ENCODE peak calls at places on chromosome 5, in eight cellular contexts. One of them, this sample, is unnamed.

GRCh38 chr5:139738777-139739611 is 56.6 kb upstream of the PSD2 start:
- DNase-seq in upper lobe of right lung: no peak
- DNase-seq in OCI-M1: no peak
- DNase-seq in GM23248: no peak
- DNase-seq in mucosa of gallbladder: no peak
- DNase-seq in occipital lobe: no peak
- DNase-seq in MM.1S: no peak
- DNase-seq in sciatic nerve: no peak
- DNase-seq in this sample: no peak

GRCh38 chr5:116068028-116068632 is 16.7 kb upstream of the COMMD10 start:
- DNase-seq in upper lobe of right lung: no peak
- DNase-seq in OCI-M1: peak
- DNase-seq in GM23248: peak
- DNase-seq in mucosa of gallbladder: peak
- DNase-seq in occipital lobe: no peak
- DNase-seq in MM.1S: peak
- DNase-seq in sciatic nerve: no peak
- DNase-seq in this sample: peak

GRCh38 chr5:111159845-111160244 is 64.3 kb upstream of the CAMK4 start:
- DNase-seq in upper lobe of right lung: no peak
- DNase-seq in OCI-M1: no peak
- DNase-seq in GM23248: no peak
- DNase-seq in mucosa of gallbladder: no peak
- DNase-seq in occipital lobe: no peak
- DNase-seq in MM.1S: no peak
- DNase-seq in sciatic nerve: no peak
- DNase-seq in this sample: no peak

GRCh38 chr5:141757402-141757801 is 75.4 kb upstream of the ARAP3 start:
- DNase-seq in upper lobe of right lung: no peak
- DNase-seq in OCI-M1: no peak
- DNase-seq in GM23248: peak
- DNase-seq in mucosa of gallbladder: peak
- DNase-seq in occipital lobe: peak
- DNase-seq in MM.1S: no peak
- DNase-seq in sciatic nerve: no peak
- DNase-seq in this sample: peak

GRCh38 chr5:147869112-147869511 is 9.4 kb upstream of the SCGB3A2 start:
- DNase-seq in upper lobe of right lung: no peak
- DNase-seq in OCI-M1: no peak
- DNase-seq in GM23248: no peak
- DNase-seq in mucosa of gallbladder: no peak
- DNase-seq in occipital lobe: no peak
- DNase-seq in MM.1S: no peak
- DNase-seq in sciatic nerve: no peak
- DNase-seq in this sample: no peak

GRCh38 chr5:71932131-71932635 is 175.1 kb upstream of the MAP1B start:
- DNase-seq in upper lobe of right lung: no peak
- DNase-seq in OCI-M1: no peak
- DNase-seq in GM23248: peak
- DNase-seq in mucosa of gallbladder: peak
- DNase-seq in occipital lobe: no peak
- DNase-seq in MM.1S: no peak
- DNase-seq in sciatic nerve: no peak
- DNase-seq in this sample: peak

GRCh38 chr5:135466178-135467050 is 14.3 kb upstream of the TIFAB start:
- DNase-seq in upper lobe of right lung: peak
- DNase-seq in OCI-M1: peak
- DNase-seq in GM23248: peak
- DNase-seq in mucosa of gallbladder: peak
- DNase-seq in occipital lobe: peak
- DNase-seq in MM.1S: peak
- DNase-seq in sciatic nerve: peak
- DNase-seq in this sample: peak

GRCh38 chr5:1199649-1200494 is 1.5 kb upstream of the SLC6A19 start:
- DNase-seq in upper lobe of right lung: no peak
- DNase-seq in OCI-M1: peak
- DNase-seq in GM23248: no peak
- DNase-seq in mucosa of gallbladder: no peak
- DNase-seq in occipital lobe: no peak
- DNase-seq in MM.1S: no peak
- DNase-seq in sciatic nerve: no peak
- DNase-seq in this sample: no peak

GRCh38 chr5:96219580-96220281 is 213.3 kb downstream of the PCSK1 start:
- DNase-seq in upper lobe of right lung: no peak
- DNase-seq in OCI-M1: no peak
- DNase-seq in GM23248: peak
- DNase-seq in mucosa of gallbladder: no peak
- DNase-seq in occipital lobe: peak
- DNase-seq in MM.1S: no peak
- DNase-seq in sciatic nerve: no peak
- DNase-seq in this sample: peak

GRCh38 chr5:2207966-2208544 is 325.3 kb upstream of the IRX4 start:
- DNase-seq in upper lobe of right lung: peak
- DNase-seq in OCI-M1: peak
- DNase-seq in GM23248: no peak
- DNase-seq in mucosa of gallbladder: no peak
- DNase-seq in occipital lobe: no peak
- DNase-seq in MM.1S: peak
- DNase-seq in sciatic nerve: no peak
- DNase-seq in this sample: no peak

GRCh38 chr5:84430863-84431663 is 46.4 kb upstream of the EDIL3 start:
- DNase-seq in upper lobe of right lung: no peak
- DNase-seq in OCI-M1: no peak
- DNase-seq in GM23248: no peak
- DNase-seq in mucosa of gallbladder: no peak
- DNase-seq in occipital lobe: peak
- DNase-seq in MM.1S: no peak
- DNase-seq in sciatic nerve: no peak
- DNase-seq in this sample: no peak

GRCh38 chr5:123421773-123422172 is 1.4 kb downstream of the CEP120 start:
- DNase-seq in upper lobe of right lung: no peak
- DNase-seq in OCI-M1: no peak
- DNase-seq in GM23248: peak
- DNase-seq in mucosa of gallbladder: no peak
- DNase-seq in occipital lobe: no peak
- DNase-seq in MM.1S: no peak
- DNase-seq in sciatic nerve: no peak
- DNase-seq in this sample: peak

GRCh38 chr5:14706615-14707021 is 42.1 kb downstream of the OTULIN start:
- DNase-seq in upper lobe of right lung: no peak
- DNase-seq in OCI-M1: peak
- DNase-seq in GM23248: peak
- DNase-seq in mucosa of gallbladder: no peak
- DNase-seq in occipital lobe: peak
- DNase-seq in MM.1S: no peak
- DNase-seq in sciatic nerve: no peak
- DNase-seq in this sample: peak

GRCh38 chr5:123099514-123100151 is 10.6 kb downstream of the PRDM6 start:
- DNase-seq in upper lobe of right lung: peak
- DNase-seq in OCI-M1: no peak
- DNase-seq in GM23248: no peak
- DNase-seq in mucosa of gallbladder: no peak
- DNase-seq in occipital lobe: no peak
- DNase-seq in MM.1S: no peak
- DNase-seq in sciatic nerve: no peak
- DNase-seq in this sample: no peak

GRCh38 chr5:36041537-36041845 is 25.2 kb downstream of the UGT3A2 start:
- DNase-seq in upper lobe of right lung: no peak
- DNase-seq in OCI-M1: peak
- DNase-seq in GM23248: no peak
- DNase-seq in mucosa of gallbladder: no peak
- DNase-seq in occipital lobe: no peak
- DNase-seq in MM.1S: no peak
- DNase-seq in sciatic nerve: no peak
- DNase-seq in this sample: no peak

GRCh38 chr5:11322133-11322532 is 561.1 kb upstream of the DAP start:
- DNase-seq in upper lobe of right lung: no peak
- DNase-seq in OCI-M1: peak
- DNase-seq in GM23248: peak
- DNase-seq in mucosa of gallbladder: no peak
- DNase-seq in occipital lobe: no peak
- DNase-seq in MM.1S: no peak
- DNase-seq in sciatic nerve: no peak
- DNase-seq in this sample: no peak

GRCh38 chr5:96067902-96068614 is 106.4 kb upstream of the ELL2 start:
- DNase-seq in upper lobe of right lung: no peak
- DNase-seq in OCI-M1: peak
- DNase-seq in GM23248: peak
- DNase-seq in mucosa of gallbladder: no peak
- DNase-seq in occipital lobe: no peak
- DNase-seq in MM.1S: no peak
- DNase-seq in sciatic nerve: no peak
- DNase-seq in this sample: peak

GRCh38 chr5:122937914-122938313 is 92.5 kb downstream of the SNX24 start:
- DNase-seq in upper lobe of right lung: no peak
- DNase-seq in OCI-M1: no peak
- DNase-seq in GM23248: no peak
- DNase-seq in mucosa of gallbladder: peak
- DNase-seq in occipital lobe: no peak
- DNase-seq in MM.1S: no peak
- DNase-seq in sciatic nerve: no peak
- DNase-seq in this sample: no peak

GRCh38 chr5:72452515-72453259 is 54.5 kb downstream of the ZNF366 start:
- DNase-seq in upper lobe of right lung: no peak
- DNase-seq in OCI-M1: no peak
- DNase-seq in GM23248: peak
- DNase-seq in mucosa of gallbladder: peak
- DNase-seq in occipital lobe: no peak
- DNase-seq in MM.1S: no peak
- DNase-seq in sciatic nerve: peak
- DNase-seq in this sample: peak

GRCh38 chr5:140611020-140611521 is 21.9 kb downstream of the CD14 start:
- DNase-seq in upper lobe of right lung: no peak
- DNase-seq in OCI-M1: peak
- DNase-seq in GM23248: no peak
- DNase-seq in mucosa of gallbladder: no peak
- DNase-seq in occipital lobe: no peak
- DNase-seq in MM.1S: no peak
- DNase-seq in sciatic nerve: no peak
- DNase-seq in this sample: no peak

GRCh38 chr5:1879292-1880263 is 3.1 kb downstream of the IRX4 start:
- DNase-seq in upper lobe of right lung: no peak
- DNase-seq in OCI-M1: no peak
- DNase-seq in GM23248: no peak
- DNase-seq in mucosa of gallbladder: no peak
- DNase-seq in occipital lobe: no peak
- DNase-seq in MM.1S: no peak
- DNase-seq in sciatic nerve: no peak
- DNase-seq in this sample: no peak

GRCh38 chr5:148072207-148072606 is 8.4 kb downstream of the SPINK5 start:
- DNase-seq in upper lobe of right lung: no peak
- DNase-seq in OCI-M1: no peak
- DNase-seq in GM23248: no peak
- DNase-seq in mucosa of gallbladder: no peak
- DNase-seq in occipital lobe: no peak
- DNase-seq in MM.1S: no peak
- DNase-seq in sciatic nerve: no peak
- DNase-seq in this sample: no peak

GRCh38 chr5:120538149-120538548 is 74.0 kb downstream of the PRR16 start:
- DNase-seq in upper lobe of right lung: no peak
- DNase-seq in OCI-M1: no peak
- DNase-seq in GM23248: peak
- DNase-seq in mucosa of gallbladder: no peak
- DNase-seq in occipital lobe: no peak
- DNase-seq in MM.1S: no peak
- DNase-seq in sciatic nerve: no peak
- DNase-seq in this sample: peak

GRCh38 chr5:125812631-125813030 is 610.6 kb upstream of the GRAMD2B start:
- DNase-seq in upper lobe of right lung: no peak
- DNase-seq in OCI-M1: no peak
- DNase-seq in GM23248: no peak
- DNase-seq in mucosa of gallbladder: no peak
- DNase-seq in occipital lobe: no peak
- DNase-seq in MM.1S: no peak
- DNase-seq in sciatic nerve: no peak
- DNase-seq in this sample: no peak

GRCh38 chr5:80964491-80964890 is 4.3 kb downstream of the RASGRF2 start:
- DNase-seq in upper lobe of right lung: no peak
- DNase-seq in OCI-M1: no peak
- DNase-seq in GM23248: no peak
- DNase-seq in mucosa of gallbladder: no peak
- DNase-seq in occipital lobe: no peak
- DNase-seq in MM.1S: no peak
- DNase-seq in sciatic nerve: no peak
- DNase-seq in this sample: no peak

GRCh38 chr5:128083811-128084227 is 253 bp downstream of the SLC12A2 start:
- DNase-seq in upper lobe of right lung: no peak
- DNase-seq in OCI-M1: peak
- DNase-seq in GM23248: peak
- DNase-seq in mucosa of gallbladder: no peak
- DNase-seq in occipital lobe: no peak
- DNase-seq in MM.1S: no peak
- DNase-seq in sciatic nerve: no peak
- DNase-seq in this sample: peak

GRCh38 chr5:73307645-73308346 is 134.8 kb downstream of the TMEM174 start:
- DNase-seq in upper lobe of right lung: no peak
- DNase-seq in OCI-M1: no peak
- DNase-seq in GM23248: no peak
- DNase-seq in mucosa of gallbladder: no peak
- DNase-seq in occipital lobe: no peak
- DNase-seq in MM.1S: no peak
- DNase-seq in sciatic nerve: no peak
- DNase-seq in this sample: no peak

GRCh38 chr5:3394046-3394597 is 201.5 kb upstream of the IRX1 start:
- DNase-seq in upper lobe of right lung: no peak
- DNase-seq in OCI-M1: no peak
- DNase-seq in GM23248: no peak
- DNase-seq in mucosa of gallbladder: no peak
- DNase-seq in occipital lobe: no peak
- DNase-seq in MM.1S: no peak
- DNase-seq in sciatic nerve: no peak
- DNase-seq in this sample: no peak

GRCh38 chr5:153147891-153148623 is 342.4 kb upstream of the GRIA1 start:
- DNase-seq in upper lobe of right lung: no peak
- DNase-seq in OCI-M1: peak
- DNase-seq in GM23248: peak
- DNase-seq in mucosa of gallbladder: no peak
- DNase-seq in occipital lobe: no peak
- DNase-seq in MM.1S: peak
- DNase-seq in sciatic nerve: no peak
- DNase-seq in this sample: no peak

This sample was measured in adipocyte.